ENCODE peak calls at places on chromosomes 16 and 17, in ten cellular contexts. One of them, this sample, is unnamed.

GRCh38 chr17:82227629-82228277 is 1.1 kb upstream of the SLC16A3 start:
- DNase-seq in mammary epithelial cell: no peak
- DNase-seq in HFFc6: no peak
- DNase-seq in cardiac muscle cell: no peak
- DNase-seq in IMR-90: no peak
- DNase-seq in K562: no peak
- DNase-seq in foreskin keratinocyte: no peak
- DNase-seq in nephron progenitor cell: no peak
- DNase-seq in heart right ventricle: no peak
- DNase-seq in GM13976: no peak
- DNase-seq in this sample: no peak

GRCh38 chr17:74404802-74405201 is 27.1 kb upstream of the GPRC5C start:
- DNase-seq in mammary epithelial cell: no peak
- DNase-seq in HFFc6: no peak
- DNase-seq in cardiac muscle cell: no peak
- DNase-seq in IMR-90: no peak
- DNase-seq in K562: no peak
- DNase-seq in foreskin keratinocyte: no peak
- DNase-seq in nephron progenitor cell: no peak
- DNase-seq in heart right ventricle: no peak
- DNase-seq in GM13976: no peak
- DNase-seq in this sample: peak; percentile 12

GRCh38 chr16:84553873-84554399 is 49.5 kb upstream of the MEAK7 start:
- DNase-seq in mammary epithelial cell: no peak
- DNase-seq in HFFc6: no peak
- DNase-seq in cardiac muscle cell: no peak
- DNase-seq in IMR-90: no peak
- DNase-seq in K562: no peak
- DNase-seq in foreskin keratinocyte: no peak
- DNase-seq in nephron progenitor cell: no peak
- DNase-seq in heart right ventricle: no peak
- DNase-seq in GM13976: no peak
- DNase-seq in this sample: no peak

GRCh38 chr16:72649254-72649944 is 398.5 kb downstream of the ZFHX3 start:
- DNase-seq in mammary epithelial cell: no peak
- DNase-seq in HFFc6: no peak
- DNase-seq in cardiac muscle cell: no peak
- DNase-seq in IMR-90: no peak
- DNase-seq in K562: no peak
- DNase-seq in foreskin keratinocyte: no peak
- DNase-seq in nephron progenitor cell: no peak
- DNase-seq in heart right ventricle: no peak
- DNase-seq in GM13976: no peak
- DNase-seq in this sample: no peak

GRCh38 chr17:76262732-76263344 is 2.3 kb upstream of the UBALD2 start:
- DNase-seq in mammary epithelial cell: peak; percentile 44
- DNase-seq in HFFc6: no peak
- DNase-seq in cardiac muscle cell: no peak
- DNase-seq in IMR-90: no peak
- DNase-seq in K562: no peak
- DNase-seq in foreskin keratinocyte: peak; percentile 49
- DNase-seq in nephron progenitor cell: no peak
- DNase-seq in heart right ventricle: no peak
- DNase-seq in GM13976: peak; percentile 64
- DNase-seq in this sample: peak; percentile 94

GRCh38 chr17:42675984-42676423 is 790 bp downstream of the PLEKHH3 start:
- DNase-seq in mammary epithelial cell: no peak
- DNase-seq in HFFc6: peak; percentile 56
- DNase-seq in cardiac muscle cell: peak; percentile 67
- DNase-seq in IMR-90: peak; percentile 45
- DNase-seq in K562: peak; percentile 63
- DNase-seq in foreskin keratinocyte: no peak
- DNase-seq in nephron progenitor cell: peak; percentile 62
- DNase-seq in heart right ventricle: peak; percentile 56
- DNase-seq in GM13976: no peak
- DNase-seq in this sample: peak; percentile 23

GRCh38 chr17:50634915-50635719 is 436 bp downstream of the ABCC3 start:
- DNase-seq in mammary epithelial cell: no peak
- DNase-seq in HFFc6: no peak
- DNase-seq in cardiac muscle cell: peak; percentile 22
- DNase-seq in IMR-90: no peak
- DNase-seq in K562: no peak
- DNase-seq in foreskin keratinocyte: no peak
- DNase-seq in nephron progenitor cell: peak; percentile 48
- DNase-seq in heart right ventricle: no peak
- DNase-seq in GM13976: no peak
- DNase-seq in this sample: peak; percentile 24

GRCh38 chr17:77691216-77692085 is 267.1 kb upstream of the TNRC6C start:
- DNase-seq in mammary epithelial cell: no peak
- DNase-seq in HFFc6: no peak
- DNase-seq in cardiac muscle cell: no peak
- DNase-seq in IMR-90: no peak
- DNase-seq in K562: no peak
- DNase-seq in foreskin keratinocyte: no peak
- DNase-seq in nephron progenitor cell: no peak
- DNase-seq in heart right ventricle: no peak
- DNase-seq in GM13976: no peak
- DNase-seq in this sample: no peak

GRCh38 chr17:46193626-46194392 is 580 bp upstream of the KANSL1 start:
- DNase-seq in mammary epithelial cell: peak; percentile 91
- DNase-seq in HFFc6: peak; percentile 92
- DNase-seq in cardiac muscle cell: peak; percentile 98
- DNase-seq in IMR-90: peak; percentile 88
- DNase-seq in K562: peak; percentile 96
- DNase-seq in foreskin keratinocyte: peak; percentile 85
- DNase-seq in nephron progenitor cell: peak; percentile 91
- DNase-seq in heart right ventricle: peak; percentile 96
- DNase-seq in GM13976: peak; percentile 91
- DNase-seq in this sample: peak; percentile 99

GRCh38 chr17:72788950-72789585 is 303.4 kb downstream of the SLC39A11 start:
- DNase-seq in mammary epithelial cell: no peak
- DNase-seq in HFFc6: no peak
- DNase-seq in cardiac muscle cell: no peak
- DNase-seq in IMR-90: peak; percentile 54
- DNase-seq in K562: no peak
- DNase-seq in foreskin keratinocyte: peak; percentile 32
- DNase-seq in nephron progenitor cell: no peak
- DNase-seq in heart right ventricle: no peak
- DNase-seq in GM13976: no peak
- DNase-seq in this sample: no peak

GRCh38 chr17:46772013-46772878 is 46.2 kb downstream of the WNT3 start:
- DNase-seq in mammary epithelial cell: peak; percentile 48
- DNase-seq in HFFc6: no peak
- DNase-seq in cardiac muscle cell: peak; percentile 59
- DNase-seq in IMR-90: no peak
- DNase-seq in K562: no peak
- DNase-seq in foreskin keratinocyte: no peak
- DNase-seq in nephron progenitor cell: peak; percentile 61
- DNase-seq in heart right ventricle: no peak
- DNase-seq in GM13976: peak; percentile 55
- DNase-seq in this sample: peak; percentile 77

GRCh38 chr16:50121721-50122445 is 31.2 kb upstream of the TENT4B start:
- DNase-seq in mammary epithelial cell: no peak
- DNase-seq in HFFc6: no peak
- DNase-seq in cardiac muscle cell: no peak
- DNase-seq in IMR-90: no peak
- DNase-seq in K562: no peak
- DNase-seq in foreskin keratinocyte: no peak
- DNase-seq in nephron progenitor cell: no peak
- DNase-seq in heart right ventricle: no peak
- DNase-seq in GM13976: peak; percentile 47
- DNase-seq in this sample: no peak

GRCh38 chr17:40561871-40562611 is 3.2 kb downstream of the CCR7 start:
- DNase-seq in mammary epithelial cell: no peak
- DNase-seq in HFFc6: no peak
- DNase-seq in cardiac muscle cell: no peak
- DNase-seq in IMR-90: no peak
- DNase-seq in K562: no peak
- DNase-seq in foreskin keratinocyte: no peak
- DNase-seq in nephron progenitor cell: no peak
- DNase-seq in heart right ventricle: no peak
- DNase-seq in GM13976: peak; percentile 58
- DNase-seq in this sample: no peak

GRCh38 chr17:40559954-40560591 is 5.2 kb downstream of the CCR7 start:
- DNase-seq in mammary epithelial cell: peak; percentile 90
- DNase-seq in HFFc6: peak; percentile 83
- DNase-seq in cardiac muscle cell: peak; percentile 91
- DNase-seq in IMR-90: peak; percentile 94
- DNase-seq in K562: peak; percentile 91
- DNase-seq in foreskin keratinocyte: peak; percentile 83
- DNase-seq in nephron progenitor cell: peak; percentile 94
- DNase-seq in heart right ventricle: peak; percentile 92
- DNase-seq in GM13976: peak; percentile 81
- DNase-seq in this sample: peak; percentile 90

GRCh38 chr17:40561294-40561870 is 3.9 kb downstream of the CCR7 start:
- DNase-seq in mammary epithelial cell: no peak
- DNase-seq in HFFc6: no peak
- DNase-seq in cardiac muscle cell: no peak
- DNase-seq in IMR-90: no peak
- DNase-seq in K562: no peak
- DNase-seq in foreskin keratinocyte: no peak
- DNase-seq in nephron progenitor cell: no peak
- DNase-seq in heart right ventricle: no peak
- DNase-seq in GM13976: peak; percentile 57
- DNase-seq in this sample: no peak

GRCh38 chr17:40559016-40559853 is 6.0 kb downstream of the CCR7 start:
- DNase-seq in mammary epithelial cell: no peak
- DNase-seq in HFFc6: no peak
- DNase-seq in cardiac muscle cell: no peak
- DNase-seq in IMR-90: no peak
- DNase-seq in K562: no peak
- DNase-seq in foreskin keratinocyte: no peak
- DNase-seq in nephron progenitor cell: no peak
- DNase-seq in heart right ventricle: no peak
- DNase-seq in GM13976: peak; percentile 11
- DNase-seq in this sample: no peak

GRCh38 chr17:40560592-40561293 is 4.5 kb downstream of the CCR7 start:
- DNase-seq in mammary epithelial cell: no peak
- DNase-seq in HFFc6: no peak
- DNase-seq in cardiac muscle cell: no peak
- DNase-seq in IMR-90: peak; percentile 57
- DNase-seq in K562: peak; percentile 61
- DNase-seq in foreskin keratinocyte: no peak
- DNase-seq in nephron progenitor cell: no peak
- DNase-seq in heart right ventricle: no peak
- DNase-seq in GM13976: peak; percentile 82
- DNase-seq in this sample: no peak
- TF ChIP-seq CTCF in mammary epithelial cell: no peak
- TF ChIP-seq CTCF in HFFc6: peak; percentile 36
- TF ChIP-seq CTCF in cardiac muscle cell: no peak
- TF ChIP-seq CTCF in IMR-90: no peak
- TF ChIP-seq CTCF in K562: peak; percentile 7
- TF ChIP-seq CTCF in foreskin keratinocyte: no peak
- TF ChIP-seq CTCF in nephron progenitor cell: no peak
- TF ChIP-seq CTCF in heart right ventricle: no peak
- TF ChIP-seq CTCF in GM13976: no peak
- TF ChIP-seq CTCF in this sample: no peak

GRCh38 chr17:951388-952132 is 28.0 kb downstream of the NXN start:
- DNase-seq in mammary epithelial cell: peak; percentile 65
- DNase-seq in HFFc6: peak; percentile 85
- DNase-seq in cardiac muscle cell: peak; percentile 87
- DNase-seq in IMR-90: peak; percentile 89
- DNase-seq in K562: no peak
- DNase-seq in foreskin keratinocyte: peak; percentile 72
- DNase-seq in nephron progenitor cell: peak; percentile 81
- DNase-seq in heart right ventricle: no peak
- DNase-seq in GM13976: no peak
- DNase-seq in this sample: peak; percentile 42
- TF ChIP-seq CTCF in mammary epithelial cell: no peak
- TF ChIP-seq CTCF in HFFc6: no peak
- TF ChIP-seq CTCF in cardiac muscle cell: no peak
- TF ChIP-seq CTCF in IMR-90: peak; percentile 2
- TF ChIP-seq CTCF in K562: no peak
- TF ChIP-seq CTCF in foreskin keratinocyte: no peak
- TF ChIP-seq CTCF in nephron progenitor cell: no peak
- TF ChIP-seq CTCF in heart right ventricle: no peak
- TF ChIP-seq CTCF in GM13976: no peak
- TF ChIP-seq CTCF in this sample: no peak

GRCh38 chr17:1109606-1110523 is 69.9 kb downstream of the ABR start:
- DNase-seq in mammary epithelial cell: no peak
- DNase-seq in HFFc6: peak; percentile 21
- DNase-seq in cardiac muscle cell: peak; percentile 61
- DNase-seq in IMR-90: no peak
- DNase-seq in K562: no peak
- DNase-seq in foreskin keratinocyte: no peak
- DNase-seq in nephron progenitor cell: no peak
- DNase-seq in heart right ventricle: no peak
- DNase-seq in GM13976: peak; percentile 77
- DNase-seq in this sample: peak; percentile 60
- TF ChIP-seq CTCF in mammary epithelial cell: no peak
- TF ChIP-seq CTCF in HFFc6: no peak
- TF ChIP-seq CTCF in cardiac muscle cell: no peak
- TF ChIP-seq CTCF in IMR-90: no peak
- TF ChIP-seq CTCF in K562: no peak
- TF ChIP-seq CTCF in foreskin keratinocyte: no peak
- TF ChIP-seq CTCF in nephron progenitor cell: no peak
- TF ChIP-seq CTCF in heart right ventricle: peak; percentile 14
- TF ChIP-seq CTCF in GM13976: no peak
- TF ChIP-seq CTCF in this sample: no peak

GRCh38 chr16:3056336-3057180 is 8.9 kb upstream of the IL32 start:
- DNase-seq in mammary epithelial cell: no peak
- DNase-seq in HFFc6: no peak
- DNase-seq in cardiac muscle cell: no peak
- DNase-seq in IMR-90: no peak
- DNase-seq in K562: no peak
- DNase-seq in foreskin keratinocyte: no peak
- DNase-seq in nephron progenitor cell: no peak
- DNase-seq in heart right ventricle: no peak
- DNase-seq in GM13976: no peak
- DNase-seq in this sample: no peak

GRCh38 chr16:3059041-3059722 is 6.3 kb upstream of the IL32 start:
- DNase-seq in mammary epithelial cell: peak; percentile 78
- DNase-seq in HFFc6: peak; percentile 76
- DNase-seq in cardiac muscle cell: peak; percentile 93
- DNase-seq in IMR-90: peak; percentile 81
- DNase-seq in K562: peak; percentile 97
- DNase-seq in foreskin keratinocyte: peak; percentile 41
- DNase-seq in nephron progenitor cell: peak; percentile 95
- DNase-seq in heart right ventricle: peak; percentile 92
- DNase-seq in GM13976: peak; percentile 97
- DNase-seq in this sample: peak; percentile 83

GRCh38 chr16:3059723-3060242 is 5.7 kb upstream of the IL32 start:
- DNase-seq in mammary epithelial cell: no peak
- DNase-seq in HFFc6: no peak
- DNase-seq in cardiac muscle cell: no peak
- DNase-seq in IMR-90: no peak
- DNase-seq in K562: no peak
- DNase-seq in foreskin keratinocyte: no peak
- DNase-seq in nephron progenitor cell: no peak
- DNase-seq in heart right ventricle: no peak
- DNase-seq in GM13976: no peak
- DNase-seq in this sample: no peak

GRCh38 chr16:3057181-3058166 is 8.0 kb upstream of the IL32 start:
- DNase-seq in mammary epithelial cell: no peak
- DNase-seq in HFFc6: no peak
- DNase-seq in cardiac muscle cell: no peak
- DNase-seq in IMR-90: no peak
- DNase-seq in K562: no peak
- DNase-seq in foreskin keratinocyte: no peak
- DNase-seq in nephron progenitor cell: no peak
- DNase-seq in heart right ventricle: no peak
- DNase-seq in GM13976: no peak
- DNase-seq in this sample: no peak

GRCh38 chr16:3058173-3059030 is 7.0 kb upstream of the IL32 start:
- DNase-seq in mammary epithelial cell: no peak
- DNase-seq in HFFc6: no peak
- DNase-seq in cardiac muscle cell: peak; percentile 59
- DNase-seq in IMR-90: no peak
- DNase-seq in K562: peak; percentile 61
- DNase-seq in foreskin keratinocyte: no peak
- DNase-seq in nephron progenitor cell: peak; percentile 58
- DNase-seq in heart right ventricle: peak; percentile 49
- DNase-seq in GM13976: peak; percentile 80
- DNase-seq in this sample: peak; percentile 29
- TF ChIP-seq CTCF in mammary epithelial cell: no peak
- TF ChIP-seq CTCF in HFFc6: no peak
- TF ChIP-seq CTCF in cardiac muscle cell: no peak
- TF ChIP-seq CTCF in IMR-90: no peak
- TF ChIP-seq CTCF in K562: no peak
- TF ChIP-seq CTCF in foreskin keratinocyte: peak; percentile 0
- TF ChIP-seq CTCF in nephron progenitor cell: no peak
- TF ChIP-seq CTCF in heart right ventricle: no peak
- TF ChIP-seq CTCF in GM13976: peak; percentile 67
- TF ChIP-seq CTCF in this sample: no peak

This sample was measured in PC-3.